ENCODE peak calls at places on chromosomes 3 and 15, in six cellular contexts. Z is heart left ventricle; O is activated T-helper 2 cell treated with anti-CD3 and anti-CD28 coated beads, Interferon-gamma antibody, Interleukin-2, Interleukin-4, amounts not matched to agents 10 μg/mL and 5 μg/mL and 100 μg/mL, durations not matched to agents 14 hours and 24 hours and 36 hours; Q is NCI-H1092 treated with DMSO at 0.1 percent for 48 hours; G is GF-D8; H is amygdala. F is an unnamed sample.
A peak's percentile ranks its signal among the peaks of the same experiment; 100 is the strongest.

GRCh38 chr3:195079636-195080035 is 191.3 kb downstream of the XXYLT1 start:
- DNase-seq in Z (no peak), O (no peak), Q (no peak), G (no peak), H (no peak), F (no peak)

GRCh38 chr3:38283810-38284775 is 2.0 kb downstream of the SLC22A14 start:
- DNase-seq in Z (no peak), O (no peak), Q (no peak), G (no peak), H (no peak), F (no peak)

GRCh38 chr3:100875239-100875638 is 118.0 kb downstream of the ABI3BP start:
- DNase-seq in Z (peak; percentile 59), O (no peak), Q (peak; percentile 63), G (no peak), H (no peak), F (no peak)

GRCh38 chr3:42061711-42062408 is 29.3 kb upstream of the TRAK1 start:
- DNase-seq in Z (peak; percentile 92), O (no peak), Q (peak; percentile 9), G (no peak), H (no peak), F (no peak)

GRCh38 chr15:69604050-69604378 is 151.4 kb downstream of the RPLP1 start:
- DNase-seq in Z (no peak), O (no peak), Q (peak; percentile 43), G (no peak), H (no peak), F (no peak)

GRCh38 chr15:39680868-39681267 is 100.0 kb downstream of the THBS1 start:
- DNase-seq in Z (no peak), O (no peak), Q (no peak), G (no peak), H (no peak), F (no peak)

GRCh38 chr3:15959434-15959811 is 161.6 kb upstream of the ANKRD28 start:
- DNase-seq in Z (no peak), O (no peak), Q (no peak), G (no peak), H (no peak), F (no peak)

GRCh38 chr15:74172751-74173544 is 562 bp upstream of the ISLR start:
- DNase-seq in Z (peak; percentile 75), O (no peak), Q (no peak), G (no peak), H (no peak), F (no peak)

GRCh38 chr15:24954783-24955548 is at the start of the genes SNRPN and SNURF:
- DNase-seq in Z (peak; percentile 87), O (peak; percentile 45), Q (no peak), G (peak; percentile 1), H (peak; percentile 27), F (peak; percentile 76)

GRCh38 chr3:115615001-115615447 is 8.3 kb upstream of the GAP43 start:
- DNase-seq in Z (no peak), O (no peak), Q (no peak), G (no peak), H (no peak), F (no peak)

GRCh38 chr3:106261915-106262683 is 393.3 kb upstream of the CBLB start:
- DNase-seq in Z (no peak), O (no peak), Q (no peak), G (no peak), H (no peak), F (no peak)

GRCh38 chr15:55916666-55917409 is 76.6 kb downstream of the NEDD4 start:
- DNase-seq in Z (no peak), O (no peak), Q (no peak), G (no peak), H (no peak), F (no peak)

GRCh38 chr15:59501531-59502113 is 63.6 kb downstream of the FAM81A start:
- DNase-seq in Z (no peak), O (no peak), Q (peak; percentile 9), G (no peak), H (no peak), F (no peak)

GRCh38 chr3:89625945-89626344 is 518.5 kb downstream of the EPHA3 start:
- DNase-seq in Z (no peak), O (no peak), Q (no peak), G (no peak), H (no peak), F (no peak)

GRCh38 chr3:12744326-12744725 is 14.7 kb downstream of the TMEM40 start:
- DNase-seq in Z (no peak), O (no peak), Q (no peak), G (no peak), H (no peak), F (no peak)

GRCh38 chr15:67164811-67165652 is 89.4 kb downstream of the AAGAB start:
- DNase-seq in Z (peak; percentile 77), O (no peak), Q (no peak), G (no peak), H (no peak), F (no peak)

GRCh38 chr3:54599741-54600140 is 328.1 kb downstream of the LRTM1 start:
- DNase-seq in Z (peak; percentile 75), O (no peak), Q (peak; percentile 14), G (no peak), H (peak; percentile 26), F (no peak)

GRCh38 chr3:56874269-56874668 is 72.5 kb upstream of the ARHGEF3 start:
- DNase-seq in Z (no peak), O (no peak), Q (no peak), G (no peak), H (no peak), F (no peak)

GRCh38 chr3:183193762-183194701 is 31.5 kb upstream of the LAMP3 start:
- DNase-seq in Z (no peak), O (no peak), Q (peak; percentile 30), G (no peak), H (no peak), F (no peak)

GRCh38 chr3:30180305-30181275 is 425.8 kb upstream of the TGFBR2 start:
- DNase-seq in Z (no peak), O (no peak), Q (no peak), G (no peak), H (no peak), F (no peak)

GRCh38 chr15:69873807-69874206 is 223.9 kb downstream of the TLE3 start:
- DNase-seq in Z (no peak), O (no peak), Q (no peak), G (no peak), H (no peak), F (no peak)

GRCh38 chr3:8722808-8723207 is 10.8 kb upstream of the CAV3 start:
- DNase-seq in Z (no peak), O (no peak), Q (no peak), G (no peak), H (no peak), F (no peak)

GRCh38 chr3:74027121-74027520 is 402.4 kb upstream of the PDZRN3 start:
- DNase-seq in Z (no peak), O (no peak), Q (no peak), G (no peak), H (no peak), F (no peak)

GRCh38 chr3:59247402-59247841 is 197.6 kb upstream of the CFAP20DC start:
- DNase-seq in Z (no peak), O (no peak), Q (no peak), G (no peak), H (no peak), F (no peak)

F was measured in natural killer cell treated with Interleukin-12 subunit alpha and Interleukin-12 subunit beta and Interleukin-15 and Interleukin-18, amount 100 ng/mL, for 72 hours.